ENCODE peak calls at places on chromosomes 11 and 22, in eight cellular contexts. N, Q, M, C, D, F, X and K are unnamed samples.

GRCh38 chr22:50738649-50739227 is 734 bp downstream of the ACR start:
- DNase-seq in C (peak), M (no peak), X (peak), D (no peak), N (no peak), Q (no peak), F (no peak), K (no peak)

GRCh38 chr11:67468056-67468455 is 995 bp downstream of the TMEM134 start:
- DNase-seq in C (no peak), X (peak), M (peak), Q (no peak), N (no peak), F (peak), D (no peak), K (no peak)

GRCh38 chr22:42604403-42604802 is 10.3 kb downstream of the POLDIP3 start:
- DNase-seq in F (no peak), Q (no peak), M (no peak), N (no peak), C (no peak), D (peak), X (peak), K (no peak)

GRCh38 chr11:1202154-1202775 is 20.6 kb upstream of the MUC5B start:
- DNase-seq in C (no peak), M (peak), N (no peak), D (no peak), X (peak), F (no peak), Q (peak), K (peak)

GRCh38 chr22:26671317-26672059 is 14.1 kb downstream of the MIAT start:
- DNase-seq in D (no peak), F (peak), Q (no peak), C (peak), X (peak), M (no peak), N (no peak), K (no peak)

GRCh38 chr11:23959466-23959865 is 537.4 kb upstream of the LUZP2 start:
- DNase-seq in D (no peak), F (no peak), Q (no peak), X (no peak), M (no peak), N (no peak), C (no peak), K (no peak)

GRCh38 chr11:10625281-10625981 is 57.0 kb upstream of the LYVE1 start:
- DNase-seq in F (no peak), M (no peak), N (no peak), D (no peak), C (no peak), X (no peak), Q (no peak), K (no peak)

GRCh38 chr11:111069076-111069475 is 176.4 kb upstream of the POU2AF2 start:
- DNase-seq in Q (no peak), D (peak), F (no peak), M (no peak), X (no peak), N (no peak), C (no peak), K (no peak)

GRCh38 chr22:42270512-42271190 is at the start of gene TCF20:
- DNase-seq in M (peak), D (peak), N (no peak), F (peak), Q (peak), C (peak), X (peak), K (peak)

GRCh38 chr11:111631666-111632039 is 29.4 kb downstream of the SIK2 start:
- DNase-seq in F (no peak), N (peak), Q (no peak), D (peak), M (no peak), X (no peak), C (no peak), K (no peak)

GRCh38 chr11:111693224-111693937 is 72.8 kb downstream of the PPP2R1B start:
- DNase-seq in F (no peak), C (no peak), Q (no peak), M (no peak), X (no peak), N (no peak), D (no peak), K (no peak)

GRCh38 chr11:33659370-33660139 is 41.1 kb downstream of the C11orf91 start:
- DNase-seq in Q (no peak), X (no peak), F (no peak), N (no peak), M (no peak), D (no peak), C (no peak), K (no peak)

GRCh38 chr11:65611028-65611757 is 2.8 kb downstream of the MAP3K11 start:
- DNase-seq in N (no peak), C (no peak), F (no peak), Q (no peak), D (no peak), X (no peak), M (no peak), K (no peak)

GRCh38 chr11:65611758-65612603 is 2.0 kb downstream of the MAP3K11 start:
- DNase-seq in Q (no peak), D (peak), X (no peak), F (no peak), M (no peak), C (no peak), N (no peak), K (no peak)

GRCh38 chr11:65615229-65615949 is at the start of gene PCNX3:
- DNase-seq in N (peak), C (peak), D (peak), X (peak), Q (peak), M (peak), F (peak), K (peak)

GRCh38 chr11:65612691-65613090 is 1.3 kb downstream of the MAP3K11 start:
- DNase-seq in F (no peak), N (no peak), Q (no peak), M (no peak), X (no peak), C (no peak), D (no peak), K (no peak)

DNA sequence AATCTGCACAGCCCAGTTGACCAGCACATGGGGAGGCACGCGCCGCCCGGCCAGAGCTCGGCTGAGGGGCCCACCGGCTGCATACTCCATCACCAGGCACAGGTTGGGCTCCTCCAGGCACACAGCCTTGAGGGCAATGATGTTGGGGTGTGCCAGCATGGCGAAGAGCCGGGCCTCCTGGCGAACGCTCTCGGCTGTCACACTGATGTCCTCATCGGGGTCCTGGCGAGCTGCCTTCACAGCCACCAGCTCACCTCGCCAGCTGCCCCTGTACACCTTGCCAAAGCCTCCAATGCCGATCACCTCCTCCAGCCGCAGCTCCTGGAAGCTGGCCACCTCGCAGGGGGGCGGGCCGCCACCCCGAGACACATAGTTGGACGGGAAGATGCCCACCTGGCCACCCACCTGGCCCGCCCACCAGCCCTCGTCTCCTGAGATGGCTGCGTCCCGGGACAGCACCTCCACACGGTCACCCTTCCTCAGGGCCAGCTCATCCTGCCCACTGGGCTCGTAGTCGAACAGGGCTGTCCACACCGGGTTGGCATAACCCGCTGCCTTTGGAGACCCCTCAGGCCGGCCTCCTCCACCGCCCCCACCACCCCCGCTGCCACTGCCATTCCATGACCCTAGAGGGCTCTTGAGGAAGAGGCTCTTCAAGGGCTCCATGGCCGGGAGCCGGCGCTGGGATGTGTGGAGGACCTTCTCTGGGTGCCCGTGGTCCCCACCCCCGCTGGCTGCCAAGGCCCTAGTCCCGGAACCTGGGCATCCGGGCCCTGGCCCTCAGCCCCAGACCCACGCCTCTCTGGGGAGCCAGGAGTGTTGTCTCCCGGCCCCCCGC is 711 bp downstream of the MAP3K11 start:
- DNase-seq in F (peak), C (peak), Q (no peak), D (no peak), X (peak), N (no peak), M (no peak), K (no peak)
- TF ChIP-seq CTCF in F (no peak), C (no peak), Q (no peak), D (no peak), X (no peak), N (no peak), M (no peak), K (no peak)

GRCh38 chr11:106152013-106152412 is 74.6 kb downstream of the AASDHPPT start:
- DNase-seq in M (no peak), D (peak), Q (no peak), C (no peak), X (peak), N (peak), F (no peak), K (peak)
- TF ChIP-seq CTCF in M (no peak), D (peak), Q (peak), C (no peak), X (no peak), N (peak), F (no peak), K (no peak)

GRCh38 chr22:39997421-39997820 is 2.7 kb downstream of the FAM83F start:
- DNase-seq in N (no peak), F (no peak), M (no peak), Q (no peak), C (no peak), D (no peak), X (no peak), K (no peak)

GRCh38 chr22:39997939-39998726 is 3.4 kb downstream of the FAM83F start:
- DNase-seq in N (no peak), D (no peak), Q (no peak), M (peak), F (peak), X (peak), C (no peak), K (peak)

GRCh38 chr22:40000171-40000570 is 5.4 kb downstream of the FAM83F start:
- DNase-seq in D (no peak), N (no peak), M (no peak), Q (no peak), C (no peak), F (no peak), X (no peak), K (no peak)

GRCh38 chr22:40001104-40001503 is 6.3 kb downstream of the FAM83F start:
- DNase-seq in Q (no peak), X (no peak), N (no peak), D (no peak), M (no peak), F (no peak), C (no peak), K (no peak)

GRCh38 chr22:39999144-39999757 is 4.5 kb downstream of the FAM83F start:
- DNase-seq in F (peak), N (no peak), Q (no peak), C (no peak), D (peak), X (no peak), M (no peak), K (no peak)
- TF ChIP-seq CTCF in F (no peak), N (no peak), Q (no peak), C (no peak), D (no peak), X (no peak), M (no peak), K (no peak)

GRCh38 chr22:32043391-32043790 is 330 bp downstream of the SLC5A1 start:
- DNase-seq in M (no peak), X (no peak), F (peak), C (no peak), N (no peak), Q (no peak), D (no peak), K (no peak)
- TF ChIP-seq CTCF in M (no peak), X (no peak), F (no peak), C (no peak), N (no peak), Q (no peak), D (no peak), K (no peak)

GRCh38 chr11:47516155-47516554 is 36.8 kb downstream of the CELF1 start:
- DNase-seq in M (no peak), C (no peak), D (no peak), X (no peak), F (no peak), N (no peak), Q (no peak), K (no peak)

GRCh38 chr11:47510231-47510630 is 42.7 kb downstream of the CELF1 start:
- DNase-seq in F (no peak), X (no peak), C (no peak), Q (no peak), D (peak), M (no peak), N (no peak), K (no peak)

GRCh38 chr11:47511927-47512326 is 41.0 kb downstream of the CELF1 start:
- DNase-seq in C (no peak), M (no peak), Q (no peak), X (no peak), D (no peak), F (no peak), N (no peak), K (no peak)

GRCh38 chr11:47514825-47515647 is 37.9 kb downstream of the CELF1 start:
- DNase-seq in F (no peak), D (peak), M (no peak), C (no peak), X (no peak), N (peak), Q (no peak), K (no peak)

DNA sequence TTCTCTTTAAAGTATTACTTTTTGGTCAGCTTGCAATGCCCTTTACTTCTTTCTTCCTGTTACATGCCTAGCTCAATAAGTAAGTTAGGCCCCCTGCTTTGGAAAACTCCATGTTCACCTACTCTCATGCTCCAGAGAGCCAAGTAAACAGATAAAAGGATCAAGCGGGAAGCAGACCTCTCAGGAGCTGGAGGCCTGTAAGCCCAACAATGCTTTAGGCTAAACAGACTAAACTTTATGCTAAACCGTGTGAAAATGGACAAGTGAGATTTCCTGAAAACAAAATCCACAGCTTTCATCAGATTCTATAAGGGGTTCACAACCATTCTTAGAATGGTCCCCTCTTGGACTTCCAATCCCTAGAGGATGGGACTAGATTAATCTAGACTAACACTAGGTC is 40.2 kb downstream of the CELF1 start:
- DNase-seq in Q (no peak), C (no peak), N (no peak), M (no peak), D (no peak), X (no peak), F (no peak), K (no peak)
- TF ChIP-seq CTCF in Q (no peak), C (no peak), N (no peak), M (no peak), D (no peak), X (no peak), F (no peak), K (no peak)